ENCODE peak calls at places on chromosomes 4 and X, in five cellular contexts. A, K, Y, U and Z are unnamed samples.

GRCh38 chrX:146881521-146881920 is 67.0 kb upstream of the CXorf51A start:
- DNase-seq in A (no peak), K (no peak), Y (no peak), U (no peak), Z (no peak)

GRCh38 chrX:119230850-119231249 is 5.2 kb upstream of the PGRMC1 start:
- DNase-seq in A (no peak), K (no peak), Y (no peak), U (no peak), Z (no peak)

GRCh38 chr4:98720871-98721480 is 62.6 kb upstream of the TSPAN5 start:
- DNase-seq in A (no peak), K (no peak), Y (no peak), U (no peak), Z (no peak)

GRCh38 chr4:123596805-123597204 is 200.2 kb downstream of the SPRY1 start:
- DNase-seq in A (no peak), K (no peak), Y (no peak), U (no peak), Z (no peak)

GRCh38 chr4:178316211-178316610 is 874.0 kb upstream of the AGA start:
- DNase-seq in A (no peak), K (peak; percentile 35), Y (peak; percentile 67), U (peak; percentile 62), Z (no peak)

GRCh38 chr4:61500883-61501282 is 300.8 kb downstream of the ADGRL3 start:
- DNase-seq in A (no peak), K (no peak), Y (peak; percentile 8), U (no peak), Z (no peak)

GRCh38 chr4:61200991-61201526 is 933 bp downstream of the ADGRL3 start:
- DNase-seq in A (no peak), K (no peak), Y (peak; percentile 26), U (peak; percentile 5), Z (peak; percentile 77)

GRCh38 chr4:142728209-142728608 is 117.9 kb downstream of the INPP4B start:
- DNase-seq in A (no peak), K (no peak), Y (no peak), U (no peak), Z (no peak)

GRCh38 chr4:39713691-39714090 is 15.8 kb downstream of the UBE2K start:
- DNase-seq in A (peak; percentile 58), K (no peak), Y (no peak), U (no peak), Z (peak; percentile 33)

GRCh38 chrX:22577181-22577580 is 304.5 kb downstream of the CBLL2 start:
- DNase-seq in A (no peak), K (no peak), Y (no peak), U (no peak), Z (no peak)
- H3K4me1 ChIP-seq in A (no peaks in the 10 kb centered on the region), K (no peaks in the 10 kb centered on the region), Y (no peaks in the 10 kb centered on the region), U (no peaks in the 10 kb centered on the region), Z (no peaks in the 10 kb centered on the region)

GRCh38 chrX:103330601-103331397 is 760 bp downstream of the TCEAL7 start:
- DNase-seq in A (no peak), K (no peak), Y (no peak), U (no peak), Z (no peak)
- H3K4me3 ChIP-seq in A (peak overlapping the region; percentile 18), K (no peak overlapping the region), Y (peak overlapping the region; percentile 63), U (no peak overlapping the region), Z (no peak overlapping the region)

DNA sequence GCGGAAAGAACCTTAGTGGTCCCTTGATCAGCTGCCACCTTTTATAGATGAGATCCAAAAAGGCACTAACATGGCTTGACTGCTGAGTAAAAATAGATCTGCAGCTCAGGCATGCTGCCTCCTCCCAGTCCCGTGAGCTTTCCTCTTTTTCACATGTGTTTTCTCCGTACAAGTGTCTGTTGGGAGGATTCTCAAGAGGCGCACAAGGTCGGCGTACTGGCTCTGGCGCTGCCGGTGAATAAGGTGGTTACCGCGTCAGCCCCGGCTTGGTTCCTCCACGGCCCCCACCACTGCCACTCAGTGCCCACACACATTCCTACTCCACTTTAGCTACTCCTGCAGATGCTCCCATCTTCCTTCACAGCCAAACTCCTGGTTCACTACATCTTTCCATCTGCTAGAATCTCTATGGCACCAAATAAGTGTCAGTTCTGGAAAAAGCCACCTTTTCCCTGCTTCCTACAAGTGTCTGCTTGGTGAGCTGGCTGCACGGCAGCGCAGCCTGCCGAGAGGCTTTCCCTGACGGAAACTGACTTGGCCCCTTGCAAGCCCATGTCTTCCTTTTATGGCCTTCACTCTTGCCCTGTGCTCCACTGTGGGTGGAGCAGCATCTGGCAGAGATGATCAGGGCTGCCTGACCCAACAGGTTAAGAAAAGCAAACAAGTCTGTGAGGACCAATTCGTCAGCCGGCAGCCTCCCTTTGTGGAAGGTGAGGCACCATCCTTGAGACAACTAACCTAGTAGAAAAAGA is 99.8 kb downstream of the KLHL8 start:
- DNase-seq in A (no peak), K (peak; percentile 69), Y (no peak), U (peak; percentile 78), Z (peak; percentile 67)
- H3K4me1 ChIP-seq in A (no peaks in the 10 kb centered on the region), K (peaks cover 21% of the 10 kb centered on the region), Y (no peaks in the 10 kb centered on the region), U (peaks cover 12% of the 10 kb centered on the region), Z (no peaks in the 10 kb centered on the region)

GRCh38 chr4:173509031-173510001 is 20.7 kb downstream of the HAND2 start:
- DNase-seq in A (peak; percentile 69), K (no peak), Y (no peak), U (no peak), Z (peak; percentile 77)
- H3K4me3 ChIP-seq in A (peak overlapping the region; percentile 45), K (peak overlapping the region; percentile 6), Y (no peak overlapping the region), U (no peak overlapping the region), Z (peak overlapping the region; percentile 65)

DNA sequence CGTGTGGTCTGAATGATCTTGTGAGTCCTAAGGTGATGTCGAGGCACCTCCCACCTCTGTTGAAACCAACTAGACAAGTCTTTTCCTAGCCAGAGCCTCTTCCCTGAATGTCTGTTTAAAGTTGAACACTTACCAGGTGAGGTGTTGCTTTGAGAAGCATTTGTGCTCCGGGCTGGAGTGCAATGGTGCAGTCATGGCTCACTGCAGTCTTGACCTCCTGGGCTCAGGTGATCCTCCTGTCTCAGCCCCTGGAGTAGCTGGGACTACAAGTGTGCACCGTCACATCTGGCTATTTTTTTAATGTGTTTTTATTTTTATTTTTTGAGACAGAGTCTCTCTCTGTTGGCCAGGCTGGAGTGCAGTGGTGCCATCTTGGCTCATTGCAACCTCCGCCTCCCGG is 18.1 kb downstream of the RNF4 start:
- DNase-seq in A (no peak), K (no peak), Y (no peak), U (no peak), Z (peak; percentile 16)
- H3K4me1 ChIP-seq in A (no peaks in the 10 kb centered on the region), K (peaks cover 58% of the 10 kb centered on the region), Y (peaks cover 7% of the 10 kb centered on the region), U (peaks cover 57% of the 10 kb centered on the region), Z (no peaks in the 10 kb centered on the region)

GRCh38 chr4:68719075-68719473 is 48.6 kb upstream of the UGT2B15 start:
- DNase-seq in A (no peak), K (no peak), Y (no peak), U (no peak), Z (no peak)
- H3K4me3 ChIP-seq in A (no peak overlapping the region), K (no peak overlapping the region), Y (no peak overlapping the region), U (no peak overlapping the region), Z (no peak overlapping the region)

GRCh38 chr4:184439386-184439785 is 35.0 kb downstream of the IRF2 start:
- DNase-seq in A (no peak), K (no peak), Y (no peak), U (no peak), Z (no peak)

GRCh38 chr4:184441461-184442392 is 32.6 kb downstream of the IRF2 start:
- DNase-seq in A (no peak), K (no peak), Y (no peak), U (no peak), Z (no peak)

GRCh38 chr4:184439856-184440592 is 34.3 kb downstream of the IRF2 start:
- DNase-seq in A (peak; percentile 61), K (no peak), Y (no peak), U (no peak), Z (no peak)

GRCh38 chr4:184443318-184443717 is 31.0 kb downstream of the IRF2 start:
- DNase-seq in A (no peak), K (no peak), Y (no peak), U (no peak), Z (no peak)

DNA sequence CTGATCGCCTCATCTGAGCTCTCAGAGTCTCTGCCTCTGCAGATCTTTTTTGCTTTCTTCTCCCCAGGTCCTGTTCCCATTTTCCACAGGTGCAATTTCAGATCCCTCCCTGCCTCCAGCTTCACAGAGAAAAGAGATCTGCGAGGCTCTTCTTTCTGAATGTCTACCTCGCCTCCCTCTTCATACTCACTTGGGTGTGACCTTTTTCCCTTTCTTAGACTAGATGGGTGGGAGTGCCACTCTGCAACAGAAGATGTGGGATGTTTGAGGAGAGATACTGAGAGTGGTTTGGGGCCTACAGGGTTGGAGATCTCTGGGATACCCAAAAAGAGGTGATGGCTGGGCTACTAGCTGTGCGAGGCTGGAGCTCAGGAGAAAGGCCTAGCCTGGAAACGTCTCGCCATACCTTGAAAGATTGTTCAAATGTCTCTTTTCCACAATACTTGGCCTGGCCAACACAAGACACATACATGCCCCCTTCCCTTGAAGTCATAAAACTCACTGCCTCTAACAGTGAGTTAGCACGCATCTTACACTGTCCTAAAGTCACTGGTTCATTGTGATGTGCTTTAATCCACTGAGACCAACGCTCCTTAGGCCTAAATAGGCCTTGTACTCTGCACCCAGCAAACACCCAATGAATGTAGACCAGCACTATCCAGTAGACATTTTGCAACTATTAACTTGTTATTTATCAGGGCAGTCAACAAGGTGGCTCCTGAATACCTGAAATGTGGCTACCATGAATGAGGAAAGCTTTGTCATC is 33.6 kb downstream of the IRF2 start:
- DNase-seq in A (no peak), K (no peak), Y (no peak), U (no peak), Z (no peak)
- H3K4me1 ChIP-seq in A (no peaks in the 10 kb centered on the region), K (peaks cover 34% of the 10 kb centered on the region), Y (no peaks in the 10 kb centered on the region), U (peaks cover 14% of the 10 kb centered on the region), Z (peaks cover 4% of the 10 kb centered on the region)

GRCh38 chr4:71070015-71070414 is 76.6 kb downstream of the DCK start:
- DNase-seq in A (no peak), K (no peak), Y (no peak), U (no peak), Z (no peak)

GRCh38 chr4:71069063-71069462 is 75.6 kb downstream of the DCK start:
- DNase-seq in A (no peak), K (no peak), Y (no peak), U (no peak), Z (no peak)

DNA sequence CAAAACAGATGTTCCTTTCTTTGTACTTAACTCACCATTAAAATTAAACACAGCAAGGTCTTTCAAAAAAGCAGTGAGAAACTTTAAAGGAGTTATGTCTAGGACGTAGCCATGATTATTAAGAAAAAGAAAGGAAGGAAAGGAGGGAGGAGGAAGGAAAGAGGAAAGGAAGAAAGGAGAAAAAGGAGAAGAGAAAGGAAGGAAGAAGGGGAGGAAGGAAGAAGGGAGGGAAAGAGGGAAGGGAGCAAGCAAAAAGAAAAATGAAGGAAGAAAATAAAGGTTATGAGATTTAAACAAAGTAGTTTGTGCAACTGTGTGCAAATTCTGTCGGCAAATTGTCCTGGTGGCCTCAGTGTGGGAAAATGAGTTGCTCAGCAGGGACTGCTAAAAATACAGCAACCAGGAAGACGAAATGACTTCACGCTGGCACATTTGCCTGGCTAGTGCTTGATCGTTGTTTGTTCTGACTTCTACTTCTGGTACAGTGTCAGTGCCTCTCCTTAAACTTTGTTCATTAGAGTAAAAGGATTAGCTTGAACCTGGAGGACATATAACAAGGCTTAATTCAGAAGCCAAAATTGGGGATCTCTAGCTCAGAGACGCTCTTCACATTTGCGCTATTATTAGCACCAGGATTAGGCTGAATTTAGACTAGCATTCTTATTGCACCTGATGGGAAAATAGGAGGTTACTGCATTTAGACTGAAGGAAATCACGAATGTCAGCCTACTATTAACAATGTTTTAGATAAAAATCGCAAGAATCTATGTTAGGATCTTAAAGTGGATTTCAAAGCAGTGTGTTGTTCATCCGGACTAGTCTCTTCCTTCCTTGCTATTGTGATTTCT is 81.2 kb downstream of the DCK start:
- DNase-seq in A (no peak), K (peak; percentile 12), Y (no peak), U (peak; percentile 40), Z (no peak)
- H3K4me3 ChIP-seq in A (peak overlapping the region; percentile 15), K (no peak overlapping the region), Y (no peak overlapping the region), U (no peak overlapping the region), Z (peak overlapping the region; percentile 61)